ENCODE peak calls at places on chromosomes 7 and 10, in six cellular contexts. One of them, this sample, is unnamed.

GRCh38 chr7:133139350-133139749 is 57.5 kb upstream of the CHCHD3 start:
- DNase-seq in caudate nucleus: no peak
- DNase-seq in HepG2: peak
- DNase-seq in left ventricle myocardium inferior: no peak
- DNase-seq in mesenchymal stem cell: peak
- DNase-seq in lung: no peak
- DNase-seq in this sample: peak

GRCh38 chr7:53272081-53272480 is 236.6 kb downstream of the POM121L12 start:
- DNase-seq in HepG2: no peak
- DNase-seq in lung: no peak
- DNase-seq in mesenchymal stem cell: peak
- DNase-seq in left ventricle myocardium inferior: no peak
- DNase-seq in caudate nucleus: no peak
- DNase-seq in this sample: no peak

GRCh38 chr10:42491001-42491592 is 147.3 kb downstream of the ZNF33B start:
- DNase-seq in caudate nucleus: no peak
- DNase-seq in HepG2: no peak
- DNase-seq in left ventricle myocardium inferior: no peak
- DNase-seq in lung: no peak
- DNase-seq in mesenchymal stem cell: no peak
- DNase-seq in this sample: no peak

GRCh38 chr10:79106251-79106650 is 37.5 kb downstream of the ZMIZ1 start:
- DNase-seq in mesenchymal stem cell: no peak
- DNase-seq in HepG2: no peak
- DNase-seq in lung: no peak
- DNase-seq in caudate nucleus: no peak
- DNase-seq in left ventricle myocardium inferior: no peak
- DNase-seq in this sample: no peak

GRCh38 chr7:46215987-46216567 is 295.0 kb upstream of the IGFBP3 start:
- DNase-seq in left ventricle myocardium inferior: peak
- DNase-seq in HepG2: peak
- DNase-seq in lung: no peak
- DNase-seq in mesenchymal stem cell: no peak
- DNase-seq in caudate nucleus: no peak
- DNase-seq in this sample: no peak

GRCh38 chr10:100347568-100348195 is 649 bp downstream of the SCD start:
- DNase-seq in left ventricle myocardium inferior: no peak
- DNase-seq in caudate nucleus: no peak
- DNase-seq in HepG2: no peak
- DNase-seq in mesenchymal stem cell: peak
- DNase-seq in lung: no peak
- DNase-seq in this sample: no peak

GRCh38 chr10:122276611-122277205 is 5.6 kb downstream of the BTBD16 start:
- DNase-seq in lung: no peak
- DNase-seq in HepG2: peak
- DNase-seq in left ventricle myocardium inferior: no peak
- DNase-seq in mesenchymal stem cell: peak
- DNase-seq in caudate nucleus: no peak
- DNase-seq in this sample: peak

GRCh38 chr10:119205926-119206602 is 1.3 kb upstream of the GRK5 start:
- DNase-seq in mesenchymal stem cell: no peak
- DNase-seq in left ventricle myocardium inferior: peak
- DNase-seq in HepG2: peak
- DNase-seq in caudate nucleus: peak
- DNase-seq in lung: peak
- DNase-seq in this sample: no peak

GRCh38 chr10:110885932-110886674 is 14.4 kb downstream of the PDCD4 start:
- DNase-seq in HepG2: peak
- DNase-seq in caudate nucleus: no peak
- DNase-seq in left ventricle myocardium inferior: no peak
- DNase-seq in lung: no peak
- DNase-seq in mesenchymal stem cell: no peak
- DNase-seq in this sample: no peak

GRCh38 chr7:77351539-77352004 is 64.6 kb downstream of the GSAP start:
- DNase-seq in HepG2: no peak
- DNase-seq in mesenchymal stem cell: no peak
- DNase-seq in lung: no peak
- DNase-seq in left ventricle myocardium inferior: peak
- DNase-seq in caudate nucleus: no peak
- DNase-seq in this sample: no peak

GRCh38 chr10:104333037-104333727 is 5.1 kb downstream of the ITPRIP start:
- DNase-seq in mesenchymal stem cell: no peak
- DNase-seq in lung: no peak
- DNase-seq in left ventricle myocardium inferior: no peak
- DNase-seq in caudate nucleus: no peak
- DNase-seq in HepG2: no peak
- DNase-seq in this sample: no peak

GRCh38 chr10:96906864-96907263 is 74.8 kb downstream of the LCOR start:
- DNase-seq in mesenchymal stem cell: no peak
- DNase-seq in caudate nucleus: no peak
- DNase-seq in HepG2: no peak
- DNase-seq in left ventricle myocardium inferior: no peak
- DNase-seq in lung: no peak
- DNase-seq in this sample: no peak

GRCh38 chr10:102242118-102242485 is 790 bp upstream of the PITX3 start:
- DNase-seq in lung: no peak
- DNase-seq in mesenchymal stem cell: no peak
- DNase-seq in caudate nucleus: no peak
- DNase-seq in left ventricle myocardium inferior: no peak
- DNase-seq in HepG2: no peak
- DNase-seq in this sample: no peak

GRCh38 chr10:102241444-102242117 is at the start of gene PITX3:
- DNase-seq in lung: peak
- DNase-seq in caudate nucleus: peak
- DNase-seq in mesenchymal stem cell: peak
- DNase-seq in HepG2: peak
- DNase-seq in left ventricle myocardium inferior: peak
- DNase-seq in this sample: peak

GRCh38 chr10:102245101-102245931 is at the start of gene GBF1:
- DNase-seq in HepG2: peak
- DNase-seq in mesenchymal stem cell: peak
- DNase-seq in caudate nucleus: peak
- DNase-seq in left ventricle myocardium inferior: peak
- DNase-seq in lung: peak
- DNase-seq in this sample: peak

GRCh38 chr10:102241037-102241443 is 272 bp downstream of the PITX3 start:
- DNase-seq in lung: no peak
- DNase-seq in left ventricle myocardium inferior: no peak
- DNase-seq in caudate nucleus: no peak
- DNase-seq in HepG2: no peak
- DNase-seq in mesenchymal stem cell: peak
- DNase-seq in this sample: no peak

GRCh38 chr10:102243304-102243703 is 2.0 kb upstream of the PITX3 start:
- DNase-seq in mesenchymal stem cell: peak
- DNase-seq in caudate nucleus: no peak
- DNase-seq in lung: no peak
- DNase-seq in HepG2: peak
- DNase-seq in left ventricle myocardium inferior: no peak
- DNase-seq in this sample: peak
- H3K27ac ChIP-seq in mesenchymal stem cell: no peak
- H3K27ac ChIP-seq in caudate nucleus: no peak
- H3K27ac ChIP-seq in lung: no peak
- H3K27ac ChIP-seq in HepG2: no peak
- H3K27ac ChIP-seq in left ventricle myocardium inferior: no peak
- H3K27ac ChIP-seq in this sample: no peak

DNA sequence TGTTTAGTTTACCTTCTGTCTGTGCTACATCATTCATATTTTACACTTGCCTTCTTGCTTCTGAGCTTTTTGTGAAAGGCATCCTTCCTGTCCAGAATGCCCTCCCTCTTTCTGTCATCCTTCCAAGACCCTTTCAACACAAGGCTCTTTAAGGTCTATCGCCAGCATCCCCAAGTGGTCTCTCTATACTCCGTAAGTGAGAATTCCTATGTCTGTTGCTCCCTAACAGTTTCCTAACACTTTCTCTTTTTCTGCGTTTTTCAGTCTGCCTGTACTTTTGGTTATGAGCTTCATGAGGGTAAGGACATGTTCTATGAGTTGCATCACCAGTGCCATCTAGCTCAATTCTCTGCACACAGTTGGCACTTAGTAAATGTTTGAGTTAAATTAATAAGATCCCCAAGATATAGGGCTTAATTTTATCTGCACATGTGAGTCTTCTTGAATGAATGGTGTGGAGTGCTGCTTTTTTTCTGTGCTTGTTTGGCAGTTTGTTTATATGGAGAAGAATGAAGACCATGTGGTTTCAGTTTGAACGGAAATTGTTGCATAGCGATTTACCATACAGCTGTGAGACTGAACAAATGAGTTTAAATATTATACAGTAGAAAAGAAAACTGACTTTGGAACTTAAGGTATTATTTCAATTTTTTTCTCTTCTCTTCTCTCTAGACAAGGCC is 29.4 kb downstream of the RABGEF1 start:
- DNase-seq in left ventricle myocardium inferior: no peak
- DNase-seq in lung: no peak
- DNase-seq in HepG2: no peak
- DNase-seq in mesenchymal stem cell: peak
- DNase-seq in caudate nucleus: no peak
- DNase-seq in this sample: no peak
- H3K27ac ChIP-seq in left ventricle myocardium inferior: no peak
- H3K27ac ChIP-seq in lung: no peak
- H3K27ac ChIP-seq in HepG2: no peak
- H3K27ac ChIP-seq in mesenchymal stem cell: no peak
- H3K27ac ChIP-seq in caudate nucleus: no peak
- H3K27ac ChIP-seq in this sample: no peak

GRCh38 chr10:125020871-125021270 is 78.9 kb downstream of the ZRANB1 start:
- DNase-seq in mesenchymal stem cell: no peak
- DNase-seq in caudate nucleus: no peak
- DNase-seq in HepG2: no peak
- DNase-seq in lung: no peak
- DNase-seq in left ventricle myocardium inferior: no peak
- DNase-seq in this sample: no peak
- H3K27ac ChIP-seq in mesenchymal stem cell: no peak
- H3K27ac ChIP-seq in caudate nucleus: no peak
- H3K27ac ChIP-seq in HepG2: no peak
- H3K27ac ChIP-seq in lung: no peak
- H3K27ac ChIP-seq in left ventricle myocardium inferior: peak
- H3K27ac ChIP-seq in this sample: no peak

DNA sequence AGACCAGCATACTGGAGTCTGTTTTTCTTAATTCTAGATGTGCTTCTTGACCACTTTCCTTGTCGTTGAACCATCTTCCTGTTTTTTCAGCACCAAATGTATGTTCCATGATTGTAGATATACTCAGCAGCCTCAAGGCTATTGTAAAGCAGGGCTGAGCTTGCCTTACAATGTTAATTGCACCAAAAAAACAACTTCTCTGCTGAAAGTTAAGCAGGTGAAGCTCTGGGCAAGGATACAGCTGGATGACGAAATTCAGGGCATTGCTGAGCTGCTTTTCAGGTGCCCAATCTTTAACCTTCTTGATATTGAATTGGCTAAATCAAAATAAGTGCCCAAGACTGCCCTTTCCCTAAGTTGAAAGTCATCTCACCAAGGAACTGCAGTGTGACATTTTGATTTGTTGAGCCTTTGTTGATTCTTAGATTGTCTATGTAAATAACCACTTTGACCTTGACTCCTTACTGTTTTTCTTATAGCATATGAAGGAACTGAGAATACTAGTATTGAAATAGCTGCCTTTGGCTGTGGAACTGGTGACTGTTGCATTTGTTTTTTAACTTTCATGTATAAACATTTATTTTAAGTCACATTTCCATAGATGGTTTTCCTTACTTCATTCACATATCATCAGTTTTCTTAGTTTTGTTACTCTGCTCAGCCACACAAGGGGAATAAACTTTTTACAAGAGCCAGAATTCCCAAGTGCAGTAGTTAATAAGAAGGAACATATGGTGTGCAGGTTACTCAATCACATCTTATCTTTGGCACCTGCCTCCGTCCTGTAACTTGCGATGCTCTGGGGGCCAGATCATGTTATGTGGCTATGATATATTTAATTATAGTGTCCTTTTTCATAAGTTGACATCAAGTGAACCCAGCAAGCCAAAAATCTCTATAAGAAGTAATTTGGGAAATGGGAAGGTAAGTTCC is 3.1 kb downstream of the AHCYL2 start:
- DNase-seq in HepG2: no peak
- DNase-seq in mesenchymal stem cell: no peak
- DNase-seq in left ventricle myocardium inferior: no peak
- DNase-seq in caudate nucleus: no peak
- DNase-seq in lung: no peak
- DNase-seq in this sample: no peak
- H3K27ac ChIP-seq in HepG2: no peak
- H3K27ac ChIP-seq in mesenchymal stem cell: no peak
- H3K27ac ChIP-seq in left ventricle myocardium inferior: no peak
- H3K27ac ChIP-seq in caudate nucleus: peak
- H3K27ac ChIP-seq in lung: no peak
- H3K27ac ChIP-seq in this sample: no peak

GRCh38 chr10:24784061-24784460 is 60.4 kb upstream of the ARHGAP21 start:
- DNase-seq in HepG2: no peak
- DNase-seq in lung: no peak
- DNase-seq in left ventricle myocardium inferior: no peak
- DNase-seq in caudate nucleus: peak
- DNase-seq in mesenchymal stem cell: no peak
- DNase-seq in this sample: no peak
- H3K27ac ChIP-seq in HepG2: no peak
- H3K27ac ChIP-seq in lung: no peak
- H3K27ac ChIP-seq in left ventricle myocardium inferior: no peak
- H3K27ac ChIP-seq in caudate nucleus: peak
- H3K27ac ChIP-seq in mesenchymal stem cell: no peak
- H3K27ac ChIP-seq in this sample: no peak

GRCh38 chr7:100827330-100828226 is at the start of gene EPHB4:
- DNase-seq in mesenchymal stem cell: peak
- DNase-seq in caudate nucleus: no peak
- DNase-seq in left ventricle myocardium inferior: peak
- DNase-seq in lung: peak
- DNase-seq in HepG2: peak
- DNase-seq in this sample: peak

GRCh38 chr7:100830396-100830795 is 3.1 kb upstream of the EPHB4 start:
- DNase-seq in caudate nucleus: no peak
- DNase-seq in left ventricle myocardium inferior: no peak
- DNase-seq in lung: no peak
- DNase-seq in mesenchymal stem cell: no peak
- DNase-seq in HepG2: no peak
- DNase-seq in this sample: no peak

GRCh38 chr7:100832281-100832633 is 4.9 kb upstream of the EPHB4 start:
- DNase-seq in lung: no peak
- DNase-seq in HepG2: no peak
- DNase-seq in mesenchymal stem cell: no peak
- DNase-seq in caudate nucleus: no peak
- DNase-seq in left ventricle myocardium inferior: no peak
- DNase-seq in this sample: no peak

GRCh38 chr7:100826546-100827329 is 585 bp downstream of the EPHB4 start:
- DNase-seq in HepG2: no peak
- DNase-seq in mesenchymal stem cell: peak
- DNase-seq in caudate nucleus: no peak
- DNase-seq in lung: no peak
- DNase-seq in left ventricle myocardium inferior: no peak
- DNase-seq in this sample: peak

DNA sequence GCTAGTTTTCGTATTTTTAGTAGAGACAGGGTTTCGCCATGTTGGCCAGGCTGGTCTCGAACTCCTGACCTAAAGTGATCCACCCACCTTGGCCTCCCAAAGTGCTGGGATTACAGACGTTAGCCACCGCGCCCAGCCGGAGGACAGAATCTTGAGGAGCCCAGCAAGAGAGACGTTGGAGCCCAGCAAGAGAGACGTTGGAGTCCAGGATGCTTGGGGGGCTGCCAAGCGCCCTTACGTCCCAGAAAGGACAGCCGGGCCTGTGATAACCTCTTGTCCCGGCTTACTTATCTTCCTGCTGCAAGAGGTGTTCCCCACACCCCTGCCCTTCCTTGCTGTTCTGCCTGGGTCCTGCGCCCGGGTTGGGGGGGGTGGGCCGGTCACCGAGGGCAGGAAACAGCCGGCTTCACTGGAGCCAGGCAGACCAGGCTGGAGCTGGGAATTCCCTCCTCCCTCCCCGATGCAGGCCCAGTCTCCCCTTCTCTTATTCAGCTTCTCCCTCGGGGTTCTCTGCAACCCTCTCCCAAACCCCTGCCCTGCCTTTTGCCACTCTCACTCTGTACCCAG is 1.9 kb upstream of the EPHB4 start:
- DNase-seq in lung: no peak
- DNase-seq in mesenchymal stem cell: no peak
- DNase-seq in left ventricle myocardium inferior: peak
- DNase-seq in HepG2: no peak
- DNase-seq in caudate nucleus: no peak
- DNase-seq in this sample: no peak
- H3K27ac ChIP-seq in lung: peak
- H3K27ac ChIP-seq in mesenchymal stem cell: no peak
- H3K27ac ChIP-seq in left ventricle myocardium inferior: peak
- H3K27ac ChIP-seq in HepG2: no peak
- H3K27ac ChIP-seq in caudate nucleus: no peak
- H3K27ac ChIP-seq in this sample: no peak